ENCODE peak calls at places on chromosomes 5 and 9, in ten cellular contexts. G, H, L, T, B, E, D, P, U and Q are unnamed samples.

GRCh38 chr5:173238312-173239232 is 3.6 kb upstream of the NKX2-5 start:
- DNase-seq in T (no peak), L (no peak), H (no peak), G (no peak), D (no peak), B (no peak), U (no peak), P (no peak), E (no peak), Q (no peak)

GRCh38 chr5:125026900-125027731 is 280.7 kb upstream of the ZNF608 start:
- DNase-seq in T (no peak), D (no peak), P (no peak), E (no peak), B (no peak), L (no peak), U (peak), H (no peak), G (no peak), Q (no peak)

GRCh38 chr5:150438873-150439546 is 10.5 kb downstream of the RPS14 start:
- DNase-seq in E (no peak), B (no peak), G (no peak), D (peak), L (no peak), H (no peak), T (no peak), P (no peak), U (no peak), Q (no peak)

GRCh38 chr5:124678992-124679519 is 67.4 kb downstream of the ZNF608 start:
- DNase-seq in T (no peak), P (no peak), G (no peak), E (no peak), L (no peak), B (no peak), U (no peak), D (no peak), H (no peak), Q (no peak)

GRCh38 chr5:65861830-65862241 is 64.5 kb upstream of the ERBIN start:
- DNase-seq in G (peak), P (no peak), T (no peak), L (no peak), B (no peak), D (peak), E (no peak), U (no peak), H (peak), Q (no peak)

GRCh38 chr9:92151691-92152393 is 36.6 kb upstream of the SPTLC1 start:
- DNase-seq in P (no peak), D (no peak), T (no peak), U (peak), B (peak), G (peak), E (no peak), L (no peak), H (no peak), Q (no peak)

GRCh38 chr5:149617760-149618306 is 36.5 kb downstream of the ARHGEF37 start:
- DNase-seq in P (no peak), G (no peak), L (no peak), U (no peak), E (peak), B (no peak), T (no peak), D (peak), H (no peak), Q (no peak)

GRCh38 chr5:102760815-102761214 is 5.7 kb downstream of the PAM start:
- DNase-seq in H (no peak), P (no peak), U (peak), T (no peak), G (no peak), D (peak), E (no peak), B (no peak), L (no peak), Q (no peak)

GRCh38 chr5:10308844-10309243 is 1.1 kb upstream of the CMBL start:
- DNase-seq in U (no peak), T (no peak), H (no peak), G (no peak), E (no peak), L (no peak), B (no peak), D (no peak), P (no peak), Q (no peak)

GRCh38 chr5:54619732-54620582 is 102.4 kb downstream of the SNX18 start:
- DNase-seq in B (no peak), P (no peak), G (no peak), D (no peak), L (no peak), U (peak), H (no peak), T (no peak), E (no peak), Q (no peak)

GRCh38 chr5:135232958-135233357 is 166.1 kb downstream of the MACROH2A1 start:
- DNase-seq in G (no peak), T (no peak), U (peak), D (no peak), P (no peak), B (no peak), L (no peak), E (no peak), H (no peak), Q (no peak)

GRCh38 chr5:6843821-6844220 is 130.6 kb downstream of the TENT4A start:
- DNase-seq in L (no peak), U (no peak), P (no peak), T (no peak), H (no peak), E (no peak), G (no peak), B (no peak), D (no peak), Q (no peak)

GRCh38 chr9:115106642-115107041 is 11.3 kb downstream of the TNC start:
- DNase-seq in T (no peak), B (no peak), E (no peak), P (no peak), L (no peak), U (no peak), D (no peak), G (no peak), H (no peak), Q (no peak)

GRCh38 chr9:72129271-72130156 is 19.7 kb upstream of the GDA start:
- DNase-seq in D (no peak), B (no peak), U (no peak), E (no peak), G (no peak), L (peak), T (no peak), P (no peak), H (no peak), Q (no peak)

GRCh38 chr9:4417578-4418325 is 72.5 kb upstream of the SLC1A1 start:
- DNase-seq in E (no peak), G (peak), B (no peak), P (no peak), U (no peak), L (no peak), T (no peak), H (peak), D (no peak), Q (no peak)

GRCh38 chr5:95022967-95023695 is 261.8 kb downstream of the MCTP1 start:
- DNase-seq in P (peak), U (no peak), E (no peak), L (no peak), D (peak), H (no peak), G (no peak), T (no peak), B (no peak), Q (no peak)

GRCh38 chr9:104386425-104387069 is 117.5 kb upstream of the OR13F1 start:
- DNase-seq in P (no peak), E (peak), D (peak), H (no peak), T (no peak), L (no peak), B (peak), U (peak), G (peak), Q (no peak)

GRCh38 chr9:112605518-112605917 is 112.4 kb downstream of the INIP start:
- DNase-seq in G (no peak), D (no peak), H (no peak), E (no peak), L (no peak), U (no peak), P (no peak), B (no peak), T (no peak), Q (no peak)

GRCh38 chr5:145478651-145479050 is 356.5 kb downstream of the PRELID2 start:
- DNase-seq in B (no peak), U (no peak), G (no peak), D (no peak), L (no peak), T (no peak), P (no peak), H (no peak), E (no peak), Q (no peak)

GRCh38 chr9:116274293-116274692 is 120.7 kb downstream of the PAPPA start:
- DNase-seq in P (no peak), B (no peak), U (no peak), H (no peak), E (no peak), G (no peak), T (no peak), L (no peak), D (no peak), Q (no peak)

GRCh38 chr9:133968428-133968827 is 23.7 kb downstream of the VAV2 start:
- DNase-seq in E (no peak), T (no peak), B (no peak), G (no peak), P (peak), D (no peak), L (no peak), U (no peak), H (no peak), Q (no peak)

GRCh38 chr9:98099346-98099745 is 19.7 kb downstream of the TRIM14 start:
- DNase-seq in T (no peak), E (no peak), P (no peak), D (no peak), G (no peak), H (no peak), B (no peak), U (peak), L (no peak), Q (no peak)

GRCh38 chr5:118009761-118010297 is 978.5 kb downstream of the DTWD2 start:
- DNase-seq in D (no peak), U (no peak), T (no peak), B (no peak), H (no peak), L (no peak), E (no peak), P (no peak), G (no peak), Q (no peak)

GRCh38 chr5:135221696-135222095 is 177.3 kb downstream of the MACROH2A1 start:
- DNase-seq in P (no peak), B (no peak), L (no peak), T (no peak), U (no peak), D (no peak), E (no peak), H (no peak), G (no peak), Q (no peak)

GRCh38 chr5:16507716-16508115 is 42.1 kb upstream of the ZNF622 start:
- DNase-seq in E (no peak), B (no peak), T (no peak), U (no peak), P (no peak), D (no peak), G (no peak), H (no peak), L (no peak), Q (no peak)

GRCh38 chr9:132994410-132995120 is 16.1 kb downstream of the GFI1B start:
- DNase-seq in H (no peak), B (no peak), U (no peak), D (no peak), P (peak), L (peak), T (no peak), G (peak), E (peak), Q (no peak)

GRCh38 chr5:171492781-171493180 is 73.3 kb downstream of the FGF18 start:
- DNase-seq in B (no peak), E (no peak), P (no peak), U (no peak), L (no peak), G (no peak), T (no peak), D (peak), H (no peak), Q (no peak)

GRCh38 chr9:121281614-121282291 is 13.8 kb downstream of the GSN start:
- DNase-seq in T (no peak), P (peak), E (no peak), G (no peak), D (peak), U (peak), B (peak), L (peak), H (no peak), Q (no peak)

GRCh38 chr9:127470662-127471061 is 19.4 kb downstream of the LRSAM1 start:
- DNase-seq in G (no peak), L (no peak), D (no peak), E (no peak), H (no peak), B (no peak), P (no peak), U (no peak), T (no peak), Q (no peak)

GRCh38 chr5:128225245-128226030 is 141.9 kb downstream of the SLC12A2 start:
- DNase-seq in E (no peak), G (no peak), T (no peak), P (no peak), H (no peak), D (no peak), U (no peak), B (no peak), L (no peak), Q (no peak)

GRCh38 chr5:103364074-103364473 is 105.5 kb downstream of the MACIR start:
- DNase-seq in G (no peak), H (no peak), T (no peak), E (no peak), D (no peak), L (no peak), U (no peak), B (no peak), P (no peak), Q (no peak)

GRCh38 chr5:138981606-138982005 is 106.5 kb upstream of the LRRTM2 start:
- DNase-seq in H (no peak), D (no peak), B (no peak), L (no peak), T (peak), U (no peak), P (no peak), E (no peak), G (no peak), Q (no peak)

GRCh38 chr5:149583394-149583793 is 2.1 kb downstream of the ARHGEF37 start:
- DNase-seq in T (no peak), E (no peak), D (no peak), U (peak), G (no peak), L (peak), P (no peak), H (no peak), B (peak), Q (no peak)

GRCh38 chr5:110053824-110054223 is 364.1 kb downstream of the MAN2A1 start:
- DNase-seq in P (no peak), H (no peak), E (peak), U (no peak), B (no peak), L (no peak), D (no peak), T (no peak), G (no peak), Q (no peak)

GRCh38 chr5:140322751-140323731 is 20.1 kb upstream of the PFDN1 start:
- DNase-seq in H (peak), E (no peak), L (peak), T (no peak), G (peak), U (peak), D (peak), P (no peak), B (no peak), Q (no peak)